ENCODE peak calls at places on chromosomes 7 and 10, in nine cellular contexts. One of them, this sample, is unnamed.

GRCh38 chr7:897771-898376 is 21.5 kb downstream of the GET4 start:
- DNase-seq in NCI-H446 treated with DMSO at 0.1 percent for 48 hours: no peak
- DNase-seq in PC-3: no peak
- DNase-seq in progenitor cell of endocrine pancreas: no peak
- DNase-seq in amniotic stem cell: no peak
- DNase-seq in adrenal gland: peak; percentile 75
- DNase-seq in stimulated activated CD8-positive, alpha-beta memory T cell treated with anti-CD3 and anti-CD28 coated beads, Interleukin-7, amount 100 ng/mL, for 4 hours: no peak
- DNase-seq in thoracic aorta: no peak
- DNase-seq in GF-D8: no peak
- DNase-seq in this sample: no peak

GRCh38 chr7:618539-619355 is 99.1 kb upstream of the PDGFA start:
- DNase-seq in amniotic stem cell: no peak
- DNase-seq in adrenal gland: peak; percentile 28
- DNase-seq in PC-3: no peak
- DNase-seq in GF-D8: peak; percentile 98
- DNase-seq in progenitor cell of endocrine pancreas: no peak
- DNase-seq in NCI-H446 treated with DMSO at 0.1 percent for 48 hours: no peak
- DNase-seq in thoracic aorta: no peak
- DNase-seq in stimulated activated CD8-positive, alpha-beta memory T cell treated with anti-CD3 and anti-CD28 coated beads, Interleukin-7, amount 100 ng/mL, for 4 hours: peak; percentile 61
- DNase-seq in this sample: no peak

GRCh38 chr7:73463260-73463659 is 29.7 kb downstream of the FZD9 start:
- DNase-seq in adrenal gland: no peak
- DNase-seq in GF-D8: no peak
- DNase-seq in NCI-H446 treated with DMSO at 0.1 percent for 48 hours: no peak
- DNase-seq in thoracic aorta: no peak
- DNase-seq in PC-3: no peak
- DNase-seq in progenitor cell of endocrine pancreas: no peak
- DNase-seq in stimulated activated CD8-positive, alpha-beta memory T cell treated with anti-CD3 and anti-CD28 coated beads, Interleukin-7, amount 100 ng/mL, for 4 hours: no peak
- DNase-seq in amniotic stem cell: no peak
- DNase-seq in this sample: no peak

GRCh38 chr10:128498746-128499145 is 372.5 kb upstream of the MKI67 start:
- DNase-seq in thoracic aorta: no peak
- DNase-seq in GF-D8: no peak
- DNase-seq in NCI-H446 treated with DMSO at 0.1 percent for 48 hours: no peak
- DNase-seq in PC-3: no peak
- DNase-seq in stimulated activated CD8-positive, alpha-beta memory T cell treated with anti-CD3 and anti-CD28 coated beads, Interleukin-7, amount 100 ng/mL, for 4 hours: no peak
- DNase-seq in progenitor cell of endocrine pancreas: no peak
- DNase-seq in adrenal gland: no peak
- DNase-seq in amniotic stem cell: no peak
- DNase-seq in this sample: no peak

GRCh38 chr7:30327813-30328212 is 43.4 kb downstream of the ZNRF2 start:
- DNase-seq in stimulated activated CD8-positive, alpha-beta memory T cell treated with anti-CD3 and anti-CD28 coated beads, Interleukin-7, amount 100 ng/mL, for 4 hours: no peak
- DNase-seq in PC-3: peak; percentile 78
- DNase-seq in NCI-H446 treated with DMSO at 0.1 percent for 48 hours: no peak
- DNase-seq in progenitor cell of endocrine pancreas: no peak
- DNase-seq in GF-D8: no peak
- DNase-seq in adrenal gland: no peak
- DNase-seq in amniotic stem cell: no peak
- DNase-seq in thoracic aorta: no peak
- DNase-seq in this sample: no peak

GRCh38 chr7:42972703-42973500 is 40.7 kb downstream of the MRPL32 start:
- DNase-seq in thoracic aorta: peak; percentile 13
- DNase-seq in stimulated activated CD8-positive, alpha-beta memory T cell treated with anti-CD3 and anti-CD28 coated beads, Interleukin-7, amount 100 ng/mL, for 4 hours: no peak
- DNase-seq in amniotic stem cell: peak; percentile 24
- DNase-seq in adrenal gland: peak; percentile 93
- DNase-seq in NCI-H446 treated with DMSO at 0.1 percent for 48 hours: no peak
- DNase-seq in GF-D8: no peak
- DNase-seq in progenitor cell of endocrine pancreas: no peak
- DNase-seq in PC-3: peak; percentile 72
- DNase-seq in this sample: no peak

GRCh38 chr10:6530211-6530840 is 49.8 kb downstream of the PRKCQ start:
- DNase-seq in thoracic aorta: no peak
- DNase-seq in amniotic stem cell: no peak
- DNase-seq in stimulated activated CD8-positive, alpha-beta memory T cell treated with anti-CD3 and anti-CD28 coated beads, Interleukin-7, amount 100 ng/mL, for 4 hours: peak; percentile 67
- DNase-seq in adrenal gland: peak; percentile 9
- DNase-seq in GF-D8: no peak
- DNase-seq in NCI-H446 treated with DMSO at 0.1 percent for 48 hours: no peak
- DNase-seq in progenitor cell of endocrine pancreas: no peak
- DNase-seq in PC-3: no peak
- DNase-seq in this sample: no peak

GRCh38 chr7:158621042-158621441 is 33.4 kb upstream of the PTPRN2 start:
- DNase-seq in thoracic aorta: no peak
- DNase-seq in PC-3: no peak
- DNase-seq in GF-D8: no peak
- DNase-seq in amniotic stem cell: no peak
- DNase-seq in NCI-H446 treated with DMSO at 0.1 percent for 48 hours: no peak
- DNase-seq in adrenal gland: no peak
- DNase-seq in progenitor cell of endocrine pancreas: no peak
- DNase-seq in stimulated activated CD8-positive, alpha-beta memory T cell treated with anti-CD3 and anti-CD28 coated beads, Interleukin-7, amount 100 ng/mL, for 4 hours: no peak
- DNase-seq in this sample: no peak

GRCh38 chr7:137874390-137874789 is 27.6 kb upstream of the DGKI start:
- DNase-seq in progenitor cell of endocrine pancreas: no peak
- DNase-seq in GF-D8: no peak
- DNase-seq in NCI-H446 treated with DMSO at 0.1 percent for 48 hours: no peak
- DNase-seq in stimulated activated CD8-positive, alpha-beta memory T cell treated with anti-CD3 and anti-CD28 coated beads, Interleukin-7, amount 100 ng/mL, for 4 hours: no peak
- DNase-seq in adrenal gland: peak; percentile 41
- DNase-seq in thoracic aorta: no peak
- DNase-seq in amniotic stem cell: peak; percentile 83
- DNase-seq in PC-3: no peak
- DNase-seq in this sample: no peak

GRCh38 chr7:78172138-78172887 is 373.7 kb downstream of the PHTF2 start:
- DNase-seq in GF-D8: no peak
- DNase-seq in PC-3: no peak
- DNase-seq in progenitor cell of endocrine pancreas: no peak
- DNase-seq in amniotic stem cell: no peak
- DNase-seq in NCI-H446 treated with DMSO at 0.1 percent for 48 hours: no peak
- DNase-seq in thoracic aorta: no peak
- DNase-seq in adrenal gland: no peak
- DNase-seq in stimulated activated CD8-positive, alpha-beta memory T cell treated with anti-CD3 and anti-CD28 coated beads, Interleukin-7, amount 100 ng/mL, for 4 hours: no peak
- DNase-seq in this sample: no peak

GRCh38 chr7:143433759-143434158 is 9.5 kb upstream of the TAS2R60 start:
- DNase-seq in GF-D8: no peak
- DNase-seq in adrenal gland: no peak
- DNase-seq in NCI-H446 treated with DMSO at 0.1 percent for 48 hours: no peak
- DNase-seq in stimulated activated CD8-positive, alpha-beta memory T cell treated with anti-CD3 and anti-CD28 coated beads, Interleukin-7, amount 100 ng/mL, for 4 hours: no peak
- DNase-seq in amniotic stem cell: no peak
- DNase-seq in progenitor cell of endocrine pancreas: no peak
- DNase-seq in PC-3: no peak
- DNase-seq in thoracic aorta: no peak
- DNase-seq in this sample: no peak

GRCh38 chr7:90596745-90597526 is 815 bp downstream of the CDK14 start:
- DNase-seq in amniotic stem cell: peak; percentile 6
- DNase-seq in stimulated activated CD8-positive, alpha-beta memory T cell treated with anti-CD3 and anti-CD28 coated beads, Interleukin-7, amount 100 ng/mL, for 4 hours: no peak
- DNase-seq in thoracic aorta: no peak
- DNase-seq in GF-D8: no peak
- DNase-seq in NCI-H446 treated with DMSO at 0.1 percent for 48 hours: no peak
- DNase-seq in progenitor cell of endocrine pancreas: no peak
- DNase-seq in PC-3: peak; percentile 34
- DNase-seq in adrenal gland: peak; percentile 13
- DNase-seq in this sample: no peak

GRCh38 chr7:113835367-113835766 is 83.4 kb downstream of the PPP1R3A start:
- DNase-seq in adrenal gland: no peak
- DNase-seq in GF-D8: no peak
- DNase-seq in stimulated activated CD8-positive, alpha-beta memory T cell treated with anti-CD3 and anti-CD28 coated beads, Interleukin-7, amount 100 ng/mL, for 4 hours: no peak
- DNase-seq in thoracic aorta: no peak
- DNase-seq in NCI-H446 treated with DMSO at 0.1 percent for 48 hours: no peak
- DNase-seq in PC-3: no peak
- DNase-seq in amniotic stem cell: no peak
- DNase-seq in progenitor cell of endocrine pancreas: no peak
- DNase-seq in this sample: no peak

GRCh38 chr7:36670585-36671431 is 53.5 kb downstream of the AOAH start:
- DNase-seq in GF-D8: peak; percentile 16
- DNase-seq in stimulated activated CD8-positive, alpha-beta memory T cell treated with anti-CD3 and anti-CD28 coated beads, Interleukin-7, amount 100 ng/mL, for 4 hours: no peak
- DNase-seq in amniotic stem cell: peak; percentile 2
- DNase-seq in progenitor cell of endocrine pancreas: no peak
- DNase-seq in adrenal gland: peak; percentile 62
- DNase-seq in PC-3: peak; percentile 82
- DNase-seq in thoracic aorta: no peak
- DNase-seq in NCI-H446 treated with DMSO at 0.1 percent for 48 hours: peak; percentile 28
- DNase-seq in this sample: no peak

GRCh38 chr10:99297033-99297432 is 32.1 kb upstream of the CNNM1 start:
- DNase-seq in PC-3: no peak
- DNase-seq in GF-D8: no peak
- DNase-seq in progenitor cell of endocrine pancreas: no peak
- DNase-seq in NCI-H446 treated with DMSO at 0.1 percent for 48 hours: no peak
- DNase-seq in thoracic aorta: no peak
- DNase-seq in amniotic stem cell: no peak
- DNase-seq in stimulated activated CD8-positive, alpha-beta memory T cell treated with anti-CD3 and anti-CD28 coated beads, Interleukin-7, amount 100 ng/mL, for 4 hours: no peak
- DNase-seq in adrenal gland: no peak
- DNase-seq in this sample: no peak

GRCh38 chr7:129264534-129264933 is 39.7 kb downstream of the AHCYL2 start:
- DNase-seq in NCI-H446 treated with DMSO at 0.1 percent for 48 hours: no peak
- DNase-seq in progenitor cell of endocrine pancreas: no peak
- DNase-seq in PC-3: peak; percentile 45
- DNase-seq in stimulated activated CD8-positive, alpha-beta memory T cell treated with anti-CD3 and anti-CD28 coated beads, Interleukin-7, amount 100 ng/mL, for 4 hours: no peak
- DNase-seq in adrenal gland: peak; percentile 16
- DNase-seq in GF-D8: no peak
- DNase-seq in thoracic aorta: no peak
- DNase-seq in amniotic stem cell: no peak
- DNase-seq in this sample: no peak

This sample was measured in NK-92 treated with Interleukin-12 subunit alpha and Interleukin-12 subunit beta, amount 100 ng/mL, for 24 hours.